ENCODE peak calls at places on chromosomes 1 and 21, in six cellular contexts. R is HepG2, W is H1, N is ovary, O is SK-N-SH, M is stomach. I is an unnamed sample.

GRCh38 chr1:204806943-204807624 is 63.6 kb upstream of the NFASC start:
- DNase-seq in R (peak), W (peak), N (peak), O (peak), M (peak), I (peak)

GRCh38 chr1:22851517-22851916 is 121.1 kb downstream of the LACTBL1 start:
- DNase-seq in R (no peak), W (no peak), N (no peak), O (no peak), M (no peak), I (no peak)

GRCh38 chr21:28548291-28548690 is 444.4 kb downstream of the LTN1 start:
- DNase-seq in R (no peak), W (no peak), N (no peak), O (no peak), M (no peak), I (no peak)

GRCh38 chr1:94616503-94616902 is 74.9 kb upstream of the F3 start:
- DNase-seq in R (no peak), W (no peak), N (no peak), O (no peak), M (no peak), I (no peak)

GRCh38 chr1:245591346-245592082 is 436.7 kb downstream of the KIF26B start:
- DNase-seq in R (no peak), W (no peak), N (no peak), O (peak), M (no peak), I (no peak)

GRCh38 chr1:174743654-174744561 is 255.8 kb upstream of the CACYBP start:
- DNase-seq in R (peak), W (no peak), N (no peak), O (peak), M (no peak), I (no peak)

GRCh38 chr1:56967900-56968832 is 2.4 kb upstream of the C8B start:
- DNase-seq in R (peak), W (peak), N (no peak), O (peak), M (peak), I (peak)

GRCh38 chr1:45913183-45913924 is 109.9 kb downstream of the MAST2 start:
- DNase-seq in R (no peak), W (no peak), N (peak), O (peak), M (no peak), I (no peak)

GRCh38 chr1:39199593-39199992 is 4.9 kb upstream of the MACF1 start:
- DNase-seq in R (no peak), W (no peak), N (no peak), O (no peak), M (no peak), I (no peak)

GRCh38 chr1:19949016-19949415 is 25.6 kb upstream of the PLA2G2E start:
- DNase-seq in R (peak), W (peak), N (no peak), O (no peak), M (no peak), I (no peak)

GRCh38 chr1:45793942-45794604 is 9.3 kb upstream of the MAST2 start:
- DNase-seq in R (peak), W (no peak), N (no peak), O (no peak), M (no peak), I (no peak)

GRCh38 chr1:37479255-37480124 is 5.1 kb downstream of the ZC3H12A start:
- DNase-seq in R (peak), W (no peak), N (peak), O (peak), M (peak), I (peak)

GRCh38 chr1:46053734-46054133 is 78.7 kb downstream of the PIK3R3 start:
- DNase-seq in R (no peak), W (no peak), N (no peak), O (no peak), M (no peak), I (no peak)

GRCh38 chr1:93689521-93690223 is 8.0 kb upstream of the BCAR3 start:
- DNase-seq in R (no peak), W (no peak), N (no peak), O (peak), M (no peak), I (no peak)

GRCh38 chr21:44872568-44873355 is 728 bp downstream of the PTTG1IP start:
- DNase-seq in R (no peak), W (no peak), N (peak), O (peak), M (peak), I (peak)

GRCh38 chr1:202163281-202164270 is 3.2 kb upstream of the PTPN7 start:
- DNase-seq in R (no peak), W (no peak), N (no peak), O (no peak), M (no peak), I (no peak)

GRCh38 chr1:49125746-49126145 is 349.1 kb upstream of the BEND5 start:
- DNase-seq in R (no peak), W (no peak), N (no peak), O (no peak), M (no peak), I (no peak)

GRCh38 chr1:3544050-3544977 is 67.0 kb downstream of the MEGF6 start:
- DNase-seq in R (no peak), W (no peak), N (no peak), O (no peak), M (no peak), I (no peak)

GRCh38 chr1:10692401-10693021 is 103.9 kb downstream of the CASZ1 start:
- DNase-seq in R (peak), W (no peak), N (no peak), O (peak), M (peak), I (peak)

GRCh38 chr1:63322944-63323865 is 838 bp downstream of the FOXD3 start:
- DNase-seq in R (no peak), W (no peak), N (no peak), O (peak), M (no peak), I (peak)

GRCh38 chr1:44031051-44031899 is at the start of gene SLC6A9:
- DNase-seq in R (peak), W (peak), N (peak), O (peak), M (peak), I (peak)

GRCh38 chr1:217425528-217425927 is 205.4 kb downstream of the GPATCH2 start:
- DNase-seq in R (no peak), W (no peak), N (no peak), O (no peak), M (no peak), I (no peak)

GRCh38 chr1:62309906-62310305 is 9.3 kb downstream of the KANK4 start:
- DNase-seq in R (no peak), W (no peak), N (no peak), O (no peak), M (no peak), I (no peak)

GRCh38 chr1:222234351-222234750 is 313.6 kb downstream of the HHIPL2 start:
- DNase-seq in R (no peak), W (no peak), N (no peak), O (no peak), M (no peak), I (no peak)

GRCh38 chr1:29379438-29380073 is 143.2 kb downstream of the PTPRU start:
- DNase-seq in R (peak), W (peak), N (no peak), O (peak), M (no peak), I (no peak)

GRCh38 chr1:198842686-198843085 is 203.8 kb downstream of the PTPRC start:
- DNase-seq in R (no peak), W (no peak), N (no peak), O (no peak), M (no peak), I (no peak)

GRCh38 chr1:24745711-24746582 is 700 bp downstream of the CLIC4 start:
- DNase-seq in R (no peak), W (no peak), N (peak), O (peak), M (peak), I (peak)

GRCh38 chr1:223515915-223516314 is 122.7 kb downstream of the CCDC185 start:
- DNase-seq in R (no peak), W (no peak), N (no peak), O (peak), M (no peak), I (no peak)

GRCh38 chr1:66725885-66726665 is 26.2 kb upstream of the DYNLT5 start:
- DNase-seq in R (peak), W (peak), N (no peak), O (peak), M (peak), I (peak)

GRCh38 chr1:111725192-111725591 is 14.0 kb downstream of the INKA2 start:
- DNase-seq in R (no peak), W (no peak), N (no peak), O (no peak), M (no peak), I (no peak)

DNA sequence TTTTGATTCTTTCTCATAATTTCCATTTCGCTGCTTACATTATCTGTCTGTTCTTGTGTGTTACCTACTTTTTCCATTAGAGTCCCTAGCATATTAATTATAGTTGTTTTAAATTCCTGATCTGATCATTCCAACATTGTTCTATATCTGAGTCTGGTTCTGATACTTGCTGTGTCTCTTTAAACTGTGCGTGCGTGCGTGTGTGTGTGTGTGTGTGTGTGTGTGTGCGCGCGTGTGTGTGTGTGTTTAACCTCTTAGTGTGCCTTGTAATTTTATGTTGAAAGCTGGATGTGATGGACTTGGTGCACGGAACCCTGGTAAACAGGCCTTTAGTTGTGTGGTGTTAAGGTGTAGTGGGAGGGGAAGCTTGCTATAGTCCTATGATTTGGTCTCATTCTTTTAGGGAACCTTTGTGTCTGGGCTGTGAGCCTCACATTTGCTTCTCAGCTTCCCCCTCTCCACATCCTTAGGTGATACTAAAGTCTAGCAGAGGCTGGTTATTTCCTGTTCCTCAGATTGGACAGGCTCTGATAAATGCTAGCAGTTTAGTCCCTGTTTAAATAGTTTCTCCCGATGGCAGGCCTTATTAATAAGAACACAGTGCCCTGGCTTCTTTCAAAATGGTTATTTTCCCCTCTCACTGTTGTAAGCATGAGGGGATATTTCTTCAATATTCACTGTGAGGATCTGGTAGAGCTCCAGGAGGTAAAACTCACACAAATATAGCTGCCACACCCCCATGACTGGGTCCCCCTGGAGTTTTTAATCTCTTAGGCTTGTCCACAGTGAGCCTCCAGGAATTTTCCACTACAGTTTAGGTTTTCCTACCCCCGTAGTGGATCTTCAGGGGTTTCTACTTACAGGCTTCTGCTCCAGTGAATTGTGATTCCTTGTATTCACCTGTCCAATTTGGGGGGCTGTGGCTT is 118.3 kb downstream of the GALNT2 start:
- DNase-seq in R (no peak), W (no peak), N (no peak), O (no peak), M (peak), I (no peak)
- TF ChIP-seq EP300 in R (no peak), W (no peak), N (no peak), O (no peak), M (no peak), I (no peak)

DNA sequence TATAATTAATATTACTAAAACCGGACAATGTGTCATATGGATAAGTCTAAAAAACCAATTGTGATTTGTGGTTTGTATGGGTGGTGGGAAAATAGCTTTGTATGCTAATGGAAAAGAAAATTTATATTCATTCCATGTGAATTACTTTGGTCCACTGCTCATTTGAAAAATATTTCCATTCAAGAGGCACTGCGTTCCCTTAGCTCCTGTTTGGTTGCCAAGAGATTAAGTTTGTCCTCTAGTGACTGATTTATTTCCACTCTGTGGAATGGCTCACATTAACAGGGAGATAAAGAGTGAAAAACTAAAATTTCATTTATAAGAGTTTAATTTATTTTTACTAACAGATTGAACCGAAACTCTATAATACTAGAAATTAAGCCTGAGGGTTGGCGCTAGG is 744.1 kb upstream of the CHRM3 start:
- DNase-seq in R (no peak), W (no peak), N (no peak), O (no peak), M (no peak), I (no peak)
- H3K27ac ChIP-seq in R (no peak), W (no peak), N (no peak), O (peak), M (no peak), I (no peak)

DNA sequence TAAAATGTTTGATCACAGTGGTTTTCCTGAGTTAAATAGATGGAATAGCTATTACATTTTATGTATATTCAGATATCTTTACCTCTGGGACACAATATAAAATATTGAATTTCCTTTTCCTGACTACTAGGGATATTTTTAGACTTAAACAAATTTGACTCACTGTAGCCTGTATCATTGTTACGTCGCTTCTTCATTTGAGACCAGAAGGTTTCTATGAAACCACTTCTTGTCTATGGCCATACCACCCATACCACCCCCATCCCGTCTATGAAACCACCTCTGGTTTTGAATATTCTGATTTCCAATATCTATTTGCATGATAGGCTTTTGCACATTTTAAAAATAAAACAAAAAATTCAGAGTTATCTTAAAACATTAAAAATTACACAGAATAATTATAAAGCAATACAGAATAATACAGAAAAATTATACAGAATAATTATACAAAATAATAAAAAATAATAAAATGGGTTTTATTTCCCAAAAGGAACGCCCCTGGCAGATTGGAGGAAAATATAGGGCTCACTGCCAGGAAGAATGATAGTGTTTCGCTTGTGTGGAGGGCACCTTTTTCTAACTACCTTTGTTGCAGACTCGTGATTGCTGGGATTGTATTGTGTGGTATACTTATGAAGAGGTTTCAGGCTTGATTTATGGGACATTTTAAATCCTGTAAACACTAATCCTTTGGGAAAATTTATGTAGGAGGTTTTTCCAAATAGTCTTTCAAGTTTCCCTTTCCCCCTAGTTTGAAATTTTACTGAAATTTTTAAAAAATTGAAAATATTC is 4.7 kb downstream of the SPEN start:
- DNase-seq in R (no peak), W (no peak), N (no peak), O (no peak), M (no peak), I (no peak)
- TF ChIP-seq EP300 in R (no peak), W (no peak), N (no peak), O (no peak), M (no peak), I (no peak)

DNA sequence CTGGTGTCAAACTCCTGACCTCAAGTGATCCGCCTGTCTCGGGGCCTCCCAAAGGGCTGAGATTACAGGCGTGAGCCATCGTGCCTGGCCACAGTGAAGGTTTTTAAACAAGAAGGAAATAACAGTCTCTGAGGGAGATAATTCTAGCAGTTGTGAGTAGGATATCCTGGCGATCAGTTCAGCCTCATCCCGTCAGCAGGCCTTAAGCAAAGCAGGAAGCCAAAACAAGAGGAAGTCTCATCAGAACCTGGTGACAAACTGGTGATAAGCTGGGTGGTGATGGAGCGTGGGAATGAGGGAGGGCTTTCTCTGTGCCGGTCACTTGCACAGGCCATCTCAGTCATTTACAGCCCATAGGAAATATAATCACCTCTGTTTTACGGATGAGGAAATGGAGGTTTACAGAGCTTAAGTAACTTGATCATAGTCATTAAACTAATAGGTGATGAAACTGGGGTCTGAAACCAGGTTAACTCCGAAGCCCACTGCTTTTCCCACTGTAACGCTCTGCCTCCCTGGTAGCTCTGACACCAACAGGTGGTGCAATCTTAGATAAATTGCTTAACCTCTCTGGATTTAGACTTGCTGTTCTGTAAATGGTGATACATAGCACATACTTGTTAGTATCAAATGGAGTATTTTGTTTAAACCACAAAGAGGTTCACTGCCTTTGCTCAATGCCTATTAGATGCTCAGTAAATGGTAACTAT is 40.8 kb upstream of the A3GALT2 start:
- DNase-seq in R (no peak), W (no peak), N (no peak), O (no peak), M (no peak), I (peak)
- H3K27ac ChIP-seq in R (no peak), W (no peak), N (no peak), O (no peak), M (no peak), I (peak)

DNA sequence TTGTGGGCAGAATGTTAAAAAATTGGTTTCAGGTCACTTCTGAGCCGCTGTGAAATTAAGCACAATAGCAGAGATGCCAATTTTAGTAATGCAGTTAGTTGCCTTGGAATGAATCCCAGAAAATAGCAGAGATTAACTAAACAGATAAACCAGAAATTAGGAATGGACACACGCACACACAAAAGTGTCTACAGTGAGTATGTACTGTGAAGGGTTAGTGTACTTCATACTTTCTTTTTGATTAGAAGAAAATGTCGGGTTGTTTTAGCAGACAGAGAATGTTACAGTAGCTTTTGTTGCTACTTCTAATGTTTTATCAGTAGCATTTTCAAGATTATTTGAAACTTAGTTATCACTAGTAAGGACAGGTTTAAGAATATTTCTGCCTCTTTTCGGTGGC is 106.7 kb downstream of the LEPR start:
- DNase-seq in R (no peak), W (no peak), N (no peak), O (peak), M (no peak), I (no peak)
- TF ChIP-seq EP300 in R (no peak), W (no peak), N (no peak), O (peak), M (no peak), I (no peak)

DNA sequence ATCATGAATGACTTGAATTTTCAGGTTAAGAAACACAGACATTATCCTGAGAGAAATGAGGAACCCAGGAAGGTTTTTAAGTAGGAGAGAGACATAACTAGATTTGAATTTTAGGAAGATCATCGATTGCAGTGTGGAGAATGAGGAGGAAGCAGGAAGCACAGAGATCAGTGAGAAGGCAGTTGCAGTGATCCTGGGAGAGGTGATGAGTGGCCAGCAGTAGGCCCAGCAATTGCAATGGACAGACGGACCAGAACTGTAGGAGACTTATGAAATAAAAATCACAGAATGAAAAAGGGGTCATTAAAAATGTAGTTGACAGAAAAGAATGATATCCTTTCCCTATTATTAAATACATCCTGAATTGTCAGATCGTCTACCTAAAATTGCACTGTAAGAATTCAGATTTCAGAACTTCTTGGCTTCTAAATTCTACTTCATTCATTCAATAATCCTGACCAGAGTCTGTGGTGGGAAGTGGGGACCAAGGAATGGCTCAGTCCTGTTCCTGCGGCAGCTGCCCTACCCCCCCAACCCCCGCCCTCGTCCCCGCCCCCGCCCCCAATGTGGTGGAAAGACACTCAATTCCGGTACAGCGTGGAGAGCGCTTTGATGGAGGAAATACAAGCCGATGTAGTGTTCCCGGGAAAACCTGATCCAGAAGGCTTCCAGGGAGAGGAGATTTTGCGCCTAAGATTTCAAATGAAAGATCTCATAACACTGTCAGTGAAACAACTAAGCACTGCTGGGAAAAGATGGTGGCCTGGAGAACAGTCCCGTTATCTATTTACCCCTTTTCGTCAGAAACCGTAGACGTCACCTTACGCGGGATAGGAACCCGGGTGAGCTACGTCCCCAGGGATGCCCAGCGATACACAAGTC is 35.1 kb downstream of the SLC2A1 start:
- DNase-seq in R (no peak), W (no peak), N (no peak), O (peak), M (no peak), I (no peak)
- H3K27ac ChIP-seq in R (no peak), W (no peak), N (peak), O (peak), M (peak), I (peak)